ENCODE peak calls at places on chromosomes 6 and 20, in four cellular contexts. P, M, J and Q are unnamed samples.

GRCh38 chr20:55513966-55514365 is 491.4 kb downstream of the CBLN4 start:
- DNase-seq in J (no peak), M (no peak), P (no peak), Q (no peak)

GRCh38 chr6:83509416-83509815 is 2.9 kb upstream of the PRSS35 start:
- DNase-seq in M (no peak), J (no peak), P (peak; percentile 34), Q (no peak)

GRCh38 chr6:161353208-161353613 is 79.3 kb upstream of the AGPAT4 start:
- DNase-seq in J (peak; percentile 97), P (no peak), M (peak; percentile 78), Q (peak; percentile 92)

GRCh38 chr20:44054849-44055248 is 132.1 kb downstream of the JPH2 start:
- DNase-seq in J (no peak), P (no peak), M (no peak), Q (no peak)

GRCh38 chr6:123439371-123439770 is 197.4 kb downstream of the TRDN start:
- DNase-seq in J (no peak), P (no peak), M (no peak), Q (no peak)

GRCh38 chr20:19375301-19375885 is 163.0 kb downstream of the SLC24A3 start:
- DNase-seq in P (no peak), J (no peak), M (no peak), Q (no peak)

GRCh38 chr6:27332692-27333641 is 20.9 kb upstream of the POM121L2 start:
- DNase-seq in J (peak; percentile 87), M (peak; percentile 76), P (peak; percentile 71), Q (peak; percentile 44)

GRCh38 chr6:99875068-99875467 is 119.0 kb downstream of the MCHR2 start:
- DNase-seq in J (no peak), M (no peak), P (no peak), Q (no peak)

GRCh38 chr20:8854566-8854965 is 214.3 kb upstream of the PLCB4 start:
- DNase-seq in M (no peak), P (peak; percentile 83), J (peak; percentile 58), Q (no peak)

GRCh38 chr6:134176283-134176975 is 124.0 kb upstream of the SLC2A12 start:
- DNase-seq in J (peak; percentile 68), M (peak; percentile 74), P (peak; percentile 37), Q (no peak)

GRCh38 chr20:58553841-58554240 is 38.6 kb upstream of the APCDD1L start:
- DNase-seq in P (peak; percentile 70), M (no peak), J (no peak), Q (no peak)

GRCh38 chr20:59016795-59017492 is 2.3 kb upstream of the TUBB1 start:
- DNase-seq in M (no peak), J (no peak), P (no peak), Q (no peak)

GRCh38 chr6:42929928-42930360 is 664 bp downstream of the CNPY3 start:
- DNase-seq in J (no peak), P (peak; percentile 82), M (no peak), Q (no peak)

GRCh38 chr6:74248966-74249365 is 553.0 kb downstream of the CD109 start:
- DNase-seq in P (peak; percentile 25), J (peak; percentile 3), M (no peak), Q (no peak)

GRCh38 chr20:46652699-46653098 is 1.4 kb upstream of the SLC13A3 start:
- DNase-seq in M (no peak), P (peak; percentile 37), J (no peak), Q (no peak)

GRCh38 chr6:37988131-37988530 is 168.6 kb downstream of the ZFAND3 start:
- DNase-seq in J (no peak), P (peak; percentile 89), M (no peak), Q (no peak)

GRCh38 chr20:43723735-43724134 is 3.1 kb downstream of the GTSF1L start:
- DNase-seq in M (no peak), J (no peak), P (no peak), Q (no peak)

GRCh38 chr6:90403489-90404381 is 107.1 kb upstream of the BACH2 start:
- DNase-seq in J (peak; percentile 95), P (peak; percentile 90), M (peak; percentile 54), Q (peak; percentile 96)

GRCh38 chr20:36344517-36345132 is 38.5 kb downstream of the DLGAP4 start:
- DNase-seq in M (peak; percentile 92), P (peak; percentile 42), J (peak; percentile 87), Q (peak; percentile 28)

GRCh38 chr6:170224694-170225660 is 65.9 kb downstream of the DLL1 start:
- DNase-seq in P (peak; percentile 44), J (peak; percentile 49), M (peak; percentile 44), Q (peak; percentile 97)

GRCh38 chr20:13231031-13231752 is 10.1 kb downstream of the ISM1 start:
- DNase-seq in P (peak; percentile 28), J (peak; percentile 64), M (no peak), Q (peak; percentile 30)

GRCh38 chr20:57008217-57008616 is 258.2 kb downstream of the BMP7 start:
- DNase-seq in M (no peak), J (no peak), P (no peak), Q (peak; percentile 23)

GRCh38 chr6:105545947-105546710 is 143.2 kb upstream of the PREP start:
- DNase-seq in J (no peak), P (peak; percentile 63), M (no peak), Q (no peak)

GRCh38 chr6:43334466-43335095 is 26.0 kb upstream of the CRIP3 start:
- DNase-seq in J (peak; percentile 85), P (peak; percentile 69), M (no peak), Q (no peak)

GRCh38 chr6:108651287-108651686 is 90.6 kb downstream of the FOXO3 start:
- DNase-seq in M (no peak), P (no peak), J (no peak), Q (no peak)

GRCh38 chr6:170093276-170093657 is 197.6 kb downstream of the DLL1 start:
- DNase-seq in M (peak; percentile 42), P (no peak), J (no peak), Q (no peak)

GRCh38 chr6:53986165-53986720 is 125.0 kb upstream of the MLIP start:
- DNase-seq in P (peak; percentile 70), M (no peak), J (peak; percentile 54), Q (peak; percentile 22)

GRCh38 chr20:49291200-49291599 is 13.3 kb upstream of the ZNFX1 start:
- DNase-seq in M (no peak), J (peak; percentile 53), P (no peak), Q (no peak)

GRCh38 chr6:129659167-129659566 is 50.8 kb downstream of the ARHGAP18 start:
- DNase-seq in J (no peak), P (no peak), M (no peak), Q (no peak)
- H3K23ac ChIP-seq in J (no peak overlapping the region), P (no peak overlapping the region), M (no peak overlapping the region), Q (no peak overlapping the region)

DNA sequence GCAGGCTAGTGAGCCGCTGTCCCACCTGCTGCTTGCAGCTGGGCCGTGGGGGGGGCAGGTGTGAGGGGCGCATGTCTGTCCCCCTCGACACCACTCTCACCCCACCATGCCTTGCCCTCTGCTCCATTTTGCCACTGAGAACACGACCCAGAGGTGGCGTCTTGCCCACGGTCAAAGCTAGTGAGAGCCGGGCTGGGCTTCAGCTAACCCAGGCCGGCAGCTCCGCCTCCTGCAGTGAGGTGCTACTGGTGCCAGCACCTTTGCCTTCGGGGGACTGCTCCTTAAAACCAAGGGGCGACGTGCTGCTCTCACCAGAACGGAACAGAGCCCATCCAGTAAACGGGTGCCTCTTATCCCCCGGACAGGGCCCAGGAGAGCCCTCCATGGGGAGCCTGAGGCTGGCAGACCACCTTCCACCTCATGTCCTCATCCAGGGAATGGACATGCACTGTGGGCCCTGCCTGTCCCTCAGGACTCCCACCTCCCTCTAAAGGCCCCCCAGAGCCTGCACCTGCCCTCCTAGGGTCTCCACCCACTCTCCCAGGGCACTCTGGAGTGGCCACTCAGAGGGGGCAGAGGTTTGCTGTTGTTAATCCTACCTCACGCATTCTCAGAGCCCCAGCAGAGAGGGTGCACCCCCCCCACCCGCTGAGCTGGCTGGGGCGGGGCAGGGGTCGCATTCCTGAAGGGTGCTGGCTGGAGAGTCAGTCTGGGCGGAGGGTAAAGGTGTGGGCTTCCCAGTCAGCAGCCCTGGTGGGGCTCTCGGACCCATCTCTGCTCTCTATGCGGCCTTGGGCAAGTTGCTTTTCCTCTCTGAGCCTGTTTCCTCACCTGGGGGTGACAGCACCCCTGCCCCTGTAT is 2.9 kb downstream of the RBBP8NL start:
- DNase-seq in J (no peak), P (no peak), M (no peak), Q (no peak)
- H3K23ac ChIP-seq in J (no peak overlapping the region), P (no peak overlapping the region), M (no peak overlapping the region), Q (no peak overlapping the region)

GRCh38 chr6:120786682-120787081 is 547.6 kb downstream of the TBC1D32 start:
- DNase-seq in J (no peak), M (no peak), P (no peak), Q (no peak)
- H3K23ac ChIP-seq in J (no peak overlapping the region), M (no peak overlapping the region), P (no peak overlapping the region), Q (no peak overlapping the region)

DNA sequence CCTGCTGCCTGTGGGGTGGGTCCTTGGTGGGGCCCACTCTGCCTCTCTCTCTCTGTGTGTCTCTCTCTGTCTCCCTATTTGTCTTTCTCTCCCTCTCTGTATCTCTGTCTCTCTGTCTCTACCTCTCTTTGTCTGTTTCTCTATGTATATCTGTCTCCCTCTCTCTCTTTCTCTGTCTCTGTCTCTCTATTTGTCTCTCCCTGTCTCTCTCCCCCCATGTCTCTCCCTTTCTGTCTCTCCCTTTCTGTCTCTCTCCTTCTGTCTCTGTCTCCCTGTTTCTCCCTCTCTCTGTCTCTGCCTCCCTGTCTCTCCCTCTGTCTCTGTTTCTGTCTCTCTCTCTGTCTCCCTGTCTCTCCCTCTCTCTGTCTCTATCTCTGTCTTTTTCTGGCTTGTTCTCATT is 353.2 kb downstream of the CDH4 start:
- DNase-seq in M (no peak), P (no peak), J (no peak), Q (no peak)
- H3K23ac ChIP-seq in M (no peak overlapping the region), P (no peak overlapping the region), J (no peak overlapping the region), Q (no peak overlapping the region)

GRCh38 chr6:168308390-168309144 is 11.0 kb downstream of the DACT2 start:
- DNase-seq in M (no peak), J (no peak), P (no peak), Q (no peak)
- H3K23ac ChIP-seq in M (no peak overlapping the region), J (no peak overlapping the region), P (no peak overlapping the region), Q (no peak overlapping the region)

GRCh38 chr6:31722173-31722572 is 627 bp upstream of the LY6G6C start:
- DNase-seq in M (no peak), J (no peak), P (no peak), Q (no peak)

GRCh38 chr6:31719001-31719400 is 2.5 kb downstream of the LY6G6C start:
- DNase-seq in J (no peak), P (no peak), M (no peak), Q (no peak)

GRCh38 chr6:31720196-31720770 is 1.3 kb downstream of the LY6G6C start:
- DNase-seq in J (no peak), P (no peak), M (no peak), Q (peak; percentile 97)

GRCh38 chr6:31723245-31723979 is at the start of gene MPIG6B:
- DNase-seq in J (no peak), P (no peak), M (no peak), Q (no peak)

DNA sequence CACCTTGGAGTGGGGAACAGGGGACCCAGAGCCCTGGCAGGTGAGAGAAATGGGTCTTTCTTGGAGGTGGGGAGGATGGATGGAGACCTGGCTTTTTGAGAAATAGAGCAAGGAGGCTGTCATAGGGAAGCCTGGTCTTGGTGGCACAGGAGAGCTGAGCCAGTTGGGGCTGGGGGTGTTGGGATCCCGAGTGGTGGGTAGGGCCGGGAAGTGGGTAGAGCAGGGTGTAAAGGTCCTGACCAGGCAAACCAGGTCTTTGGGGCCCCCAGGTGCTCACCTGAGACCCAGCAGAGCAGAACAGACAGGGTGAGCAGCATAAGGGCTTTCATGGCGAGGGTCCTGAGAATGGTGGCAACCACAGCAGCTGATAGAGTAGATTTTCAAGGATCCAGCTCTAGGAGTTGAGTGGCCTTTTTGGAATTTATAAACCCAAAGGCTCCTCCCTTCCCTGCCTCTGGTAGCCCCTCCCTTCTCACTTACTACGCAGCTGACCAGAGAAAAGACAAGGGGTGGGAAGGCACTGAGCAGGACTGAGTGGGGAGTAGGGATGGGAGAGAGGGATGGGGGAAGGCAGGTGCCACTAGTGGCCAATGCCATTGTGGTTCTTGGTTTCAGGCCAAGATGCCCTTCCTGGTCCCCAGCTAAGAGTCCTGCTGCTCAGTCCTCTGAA is at the start of gene LY6G6C:
- DNase-seq in M (no peak), J (no peak), P (no peak), Q (no peak)
- H3K23ac ChIP-seq in M (no peak within 1 kb of the TSS), J (no peak within 1 kb of the TSS), P (no peak within 1 kb of the TSS), Q (no peak within 1 kb of the TSS)